ENCODE peak calls at places on chromosomes 16 and 17, in six cellular contexts. C is CD4-positive, alpha-beta T cell; I is tibial nerve; U is heart right ventricle; R is heart left ventricle; E is upper lobe of right lung. X is an unnamed sample.

GRCh38 chr16:12405083-12405482 is 398.6 kb downstream of the CPPED1 start:
- DNase-seq in C (no peak), I (no peak), U (no peak), R (no peak), E (no peak), X (no peak)

GRCh38 chr17:44914148-44914547 is 1.2 kb downstream of the GFAP start:
- DNase-seq in C (no peak), I (no peak), U (no peak), R (no peak), E (no peak), X (no peak)

GRCh38 chr17:1492249-1493206 is at the start of gene MYO1C:
- DNase-seq in C (no peak), I (no peak), U (peak; percentile 59), R (peak; percentile 59), E (no peak), X (peak; percentile 86)

GRCh38 chr16:24070851-24071250 is 185.3 kb upstream of the CACNG3 start:
- DNase-seq in C (no peak), I (no peak), U (peak; percentile 6), R (no peak), E (no peak), X (no peak)

GRCh38 chr17:49582789-49583188 is 7.1 kb downstream of the NXPH3 start:
- DNase-seq in C (no peak), I (no peak), U (no peak), R (no peak), E (no peak), X (no peak)

GRCh38 chr17:29567362-29568330 is 809 bp upstream of the ABHD15 start:
- DNase-seq in C (peak; percentile 57), I (peak; percentile 29), U (peak; percentile 62), R (peak; percentile 65), E (peak; percentile 90), X (peak; percentile 75)

GRCh38 chr17:59353106-59353854 is 21.8 kb downstream of the YPEL2 start:
- DNase-seq in C (no peak), I (no peak), U (no peak), R (no peak), E (no peak), X (no peak)

GRCh38 chr17:50199651-50200446 is 1.6 kb downstream of the COL1A1 start:
- DNase-seq in C (peak; percentile 79), I (peak; percentile 92), U (peak; percentile 93), R (peak; percentile 90), E (peak; percentile 95), X (peak; percentile 93)

GRCh38 chr17:28818705-28819295 is 23.8 kb downstream of the FAM222B start:
- DNase-seq in C (no peak), I (no peak), U (no peak), R (no peak), E (no peak), X (no peak)

DNA sequence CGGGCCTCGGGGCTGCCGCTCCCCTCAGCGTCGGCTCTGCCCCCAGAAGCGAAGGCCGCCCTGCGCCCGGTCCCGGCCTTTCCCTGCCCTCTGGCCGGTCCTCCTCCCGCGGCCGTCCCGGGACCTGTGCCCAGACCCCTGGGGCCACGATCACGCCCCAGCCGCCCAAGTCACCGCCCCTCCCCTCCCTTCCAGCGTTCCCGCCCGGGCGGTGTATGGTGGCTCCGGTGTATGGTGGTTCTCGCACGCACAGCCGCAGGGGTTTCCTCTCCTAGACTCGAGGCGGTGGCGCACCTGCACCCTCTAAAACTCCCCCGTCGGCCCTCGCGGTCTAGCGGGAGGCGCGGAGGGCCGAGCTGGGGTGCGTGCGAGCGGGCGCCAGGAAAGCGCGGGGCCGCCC is 10.0 kb downstream of the TIGD7 start:
- DNase-seq in C (no peak), I (no peak), U (no peak), R (no peak), E (no peak), X (no peak)
- H3K9me3 ChIP-seq in C (peaks cover 80% of the 10 kb centered on the region), I (peaks cover 100% of the 10 kb centered on the region), U (peaks cover 69% of the 10 kb centered on the region), R (no peaks in the 10 kb centered on the region), E (peaks cover 78% of the 10 kb centered on the region), X (no peaks in the 10 kb centered on the region)

GRCh38 chr17:8096541-8096940 is 9.0 kb upstream of the ALOX12B start:
- DNase-seq in C (no peak), I (no peak), U (no peak), R (no peak), E (no peak), X (no peak)
- H3K9me3 ChIP-seq in C (no peaks in the 10 kb centered on the region), I (no peaks in the 10 kb centered on the region), U (no peaks in the 10 kb centered on the region), R (no peaks in the 10 kb centered on the region), E (no peaks in the 10 kb centered on the region), X (no peaks in the 10 kb centered on the region)

GRCh38 chr16:28520672-28521071 is 14.0 kb upstream of the IL27 start:
- DNase-seq in C (no peak), I (no peak), U (no peak), R (no peak), E (no peak), X (no peak)
- H3K9me3 ChIP-seq in C (no peaks in the 10 kb centered on the region), I (no peaks in the 10 kb centered on the region), U (no peaks in the 10 kb centered on the region), R (no peaks in the 10 kb centered on the region), E (no peaks in the 10 kb centered on the region), X (no peaks in the 10 kb centered on the region)

DNA sequence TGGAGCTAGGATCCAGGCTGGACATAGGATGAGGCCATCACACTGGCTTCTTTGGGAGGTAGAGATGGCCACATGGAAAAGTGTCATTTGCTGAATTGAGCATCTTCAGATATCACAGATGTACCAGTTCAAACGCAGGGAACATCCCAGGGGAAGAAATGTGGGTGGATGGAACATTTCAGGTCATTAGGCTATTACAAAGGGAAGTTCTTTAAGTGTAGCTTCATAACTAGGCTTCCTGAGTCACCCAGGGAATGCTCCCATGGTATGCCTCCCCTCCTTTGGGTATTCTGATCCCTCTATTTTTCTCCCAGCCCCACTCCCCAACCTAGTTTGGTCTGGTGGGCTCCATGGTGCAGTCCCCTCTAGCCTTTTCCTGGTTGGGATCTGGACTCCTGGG is 69.8 kb upstream of the IRX3 start:
- DNase-seq in C (no peak), I (no peak), U (no peak), R (no peak), E (no peak), X (no peak)
- H3K9me3 ChIP-seq in C (no peaks in the 10 kb centered on the region), I (peaks cover 30% of the 10 kb centered on the region), U (no peaks in the 10 kb centered on the region), R (no peaks in the 10 kb centered on the region), E (no peaks in the 10 kb centered on the region), X (no peaks in the 10 kb centered on the region)

GRCh38 chr16:68553186-68553585 is 14.1 kb downstream of the ZFP90 start:
- DNase-seq in C (no peak), I (no peak), U (no peak), R (no peak), E (no peak), X (no peak)

DNA sequence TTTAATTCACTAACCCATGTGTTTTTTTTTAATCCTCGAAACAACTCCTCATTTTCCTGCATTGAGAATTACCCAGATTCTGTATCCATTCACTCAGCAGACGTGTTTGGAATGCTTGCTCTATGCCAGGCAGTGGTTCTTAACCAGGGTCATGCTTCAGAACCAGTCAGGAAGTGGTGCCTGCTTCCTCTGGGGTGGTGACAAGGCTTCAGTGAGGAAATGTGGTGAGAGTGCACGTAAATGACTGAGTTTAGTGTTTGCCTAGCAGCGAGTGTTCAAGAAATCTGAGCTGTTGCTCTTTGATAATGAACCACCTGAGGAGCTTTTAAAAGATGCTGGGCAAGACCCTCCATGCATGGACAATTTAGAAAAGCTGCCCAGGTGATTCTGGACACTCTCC is 9.9 kb downstream of the ZFP90 start:
- DNase-seq in C (peak; percentile 61), I (no peak), U (no peak), R (no peak), E (no peak), X (no peak)
- H3K9me3 ChIP-seq in C (peaks cover 32% of the 10 kb centered on the region), I (peaks cover 79% of the 10 kb centered on the region), U (peaks cover 16% of the 10 kb centered on the region), R (no peaks in the 10 kb centered on the region), E (peaks cover 44% of the 10 kb centered on the region), X (no peaks in the 10 kb centered on the region)

GRCh38 chr16:31916056-31916488 is 42.5 kb downstream of the ZNF267 start:
- DNase-seq in C (no peak), I (no peak), U (no peak), R (no peak), E (no peak), X (no peak)
- H3K9me3 ChIP-seq in C (peaks cover 100% of the 10 kb centered on the region), I (peaks cover 100% of the 10 kb centered on the region), U (peaks cover 96% of the 10 kb centered on the region), R (peaks cover 7% of the 10 kb centered on the region), E (peaks cover 96% of the 10 kb centered on the region), X (peaks cover 4% of the 10 kb centered on the region)

GRCh38 chr16:62692685-62693084 is 656.4 kb upstream of the CDH8 start:
- DNase-seq in C (no peak), I (no peak), U (no peak), R (no peak), E (no peak), X (no peak)
- H3K9me3 ChIP-seq in C (peaks cover 27% of the 10 kb centered on the region), I (peaks cover 29% of the 10 kb centered on the region), U (no peaks in the 10 kb centered on the region), R (no peaks in the 10 kb centered on the region), E (peaks cover 4% of the 10 kb centered on the region), X (no peaks in the 10 kb centered on the region)

DNA sequence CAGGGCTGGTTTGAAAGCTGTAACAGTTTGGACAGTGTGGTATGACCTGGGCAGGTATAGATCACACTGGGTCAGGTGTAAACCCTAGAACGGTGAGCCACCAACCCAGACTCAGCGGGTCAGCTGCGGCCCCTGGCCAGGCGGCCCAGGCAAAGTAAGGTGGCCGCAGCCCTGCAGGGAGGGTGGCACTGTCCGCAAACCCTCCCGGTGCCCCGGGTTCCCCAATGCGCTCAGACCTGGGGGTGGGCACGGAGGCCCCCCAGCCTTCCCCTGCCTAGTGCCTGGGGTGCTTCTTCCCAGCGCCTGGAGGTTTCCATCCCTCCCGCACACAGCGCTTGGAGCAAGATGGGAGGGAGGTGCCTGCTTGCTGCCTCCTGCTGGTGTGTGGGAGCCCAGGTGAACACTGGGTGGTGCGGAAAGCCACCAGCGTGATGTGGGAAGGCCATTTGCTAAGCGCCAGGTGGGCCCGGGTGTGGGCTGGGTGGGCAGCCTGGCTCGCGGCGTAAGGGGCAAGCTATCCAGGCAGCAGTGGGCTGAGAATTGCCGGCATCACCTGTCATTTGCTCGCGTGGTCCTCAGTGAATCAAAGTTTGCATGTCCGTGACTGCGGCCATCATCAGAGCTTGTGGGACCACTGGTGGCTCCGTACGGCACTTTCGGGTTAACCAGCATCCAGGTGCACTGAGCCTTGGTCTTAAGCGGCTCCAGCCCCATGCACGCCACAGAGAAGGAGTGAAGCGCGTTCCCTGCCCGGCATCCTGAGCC is 47.3 kb upstream of the GNG13 start:
- DNase-seq in C (no peak), I (no peak), U (no peak), R (peak; percentile 22), E (no peak), X (no peak)
- H3K9me3 ChIP-seq in C (no peaks in the 10 kb centered on the region), I (no peaks in the 10 kb centered on the region), U (no peaks in the 10 kb centered on the region), R (no peaks in the 10 kb centered on the region), E (no peaks in the 10 kb centered on the region), X (no peaks in the 10 kb centered on the region)

GRCh38 chr17:13176436-13176835 is 158.6 kb upstream of the ELAC2 start:
- DNase-seq in C (no peak), I (no peak), U (no peak), R (no peak), E (no peak), X (no peak)

DNA sequence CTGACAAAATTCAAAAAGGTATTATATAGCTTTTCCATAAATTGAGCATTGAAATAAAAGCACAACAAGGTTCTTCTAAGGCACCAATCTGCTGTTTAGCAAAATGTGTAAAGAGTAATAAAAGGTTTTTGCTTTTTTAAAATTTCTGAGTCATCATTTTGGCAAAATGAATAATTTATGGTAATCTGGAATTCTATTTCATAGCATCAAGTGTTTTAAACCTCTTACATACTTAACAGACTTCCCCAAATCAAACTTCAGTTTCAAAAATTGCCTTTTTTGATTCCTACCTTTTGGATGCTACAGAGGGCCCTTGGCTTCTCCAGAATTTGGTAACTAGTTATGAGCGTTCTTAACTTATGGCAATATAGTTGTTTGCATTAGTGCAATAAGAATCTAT is 154.0 kb upstream of the ELAC2 start:
- DNase-seq in C (no peak), I (no peak), U (no peak), R (no peak), E (no peak), X (no peak)
- H3K9me3 ChIP-seq in C (peaks cover 30% of the 10 kb centered on the region), I (peaks cover 60% of the 10 kb centered on the region), U (peaks cover 24% of the 10 kb centered on the region), R (no peaks in the 10 kb centered on the region), E (peaks cover 18% of the 10 kb centered on the region), X (no peaks in the 10 kb centered on the region)

GRCh38 chr16:57929250-57929649 is 41.7 kb downstream of the CNGB1 start:
- DNase-seq in C (no peak), I (no peak), U (no peak), R (no peak), E (no peak), X (no peak)
- H3K9me3 ChIP-seq in C (no peaks in the 10 kb centered on the region), I (peaks cover 4% of the 10 kb centered on the region), U (no peaks in the 10 kb centered on the region), R (no peaks in the 10 kb centered on the region), E (no peaks in the 10 kb centered on the region), X (no peaks in the 10 kb centered on the region)